ENCODE peak calls at places on chromosome 9, in seven cellular contexts. X is HuH-7.5; R is lung; Y is hippocampal formation; B is stimulated activated naive CD4-positive, alpha-beta T cell; Q is ecto neural progenitor cell; K is T-helper 17 cell. S is an unnamed sample.

GRCh38 chr9:73845954-73846690 is 651.0 kb upstream of the RORB start:
- DNase-seq in X (no peak), R (no peak), Y (no peak), B (no peak), Q (no peak), K (no peak), S (no peak)

GRCh38 chr9:125632321-125633115 is 74.5 kb downstream of the MAPKAP1 start:
- DNase-seq in X (peak; percentile 68), R (no peak), Y (no peak), B (no peak), Q (no peak), K (no peak), S (no peak)

GRCh38 chr9:6877671-6878161 is 119.9 kb downstream of the KDM4C start:
- DNase-seq in X (no peak), R (no peak), Y (no peak), B (no peak), Q (no peak), K (no peak), S (no peak)

GRCh38 chr9:122216798-122217418 is 11.8 kb downstream of the LHX6 start:
- DNase-seq in X (no peak), R (no peak), Y (no peak), B (no peak), Q (no peak), K (no peak), S (peak; percentile 44)

GRCh38 chr9:14942037-14942436 is 31.8 kb upstream of the FREM1 start:
- DNase-seq in X (no peak), R (no peak), Y (no peak), B (no peak), Q (no peak), K (no peak), S (no peak)

GRCh38 chr9:109953300-109953699 is 173.3 kb downstream of the PALM2AKAP2 start:
- DNase-seq in X (no peak), R (no peak), Y (no peak), B (no peak), Q (no peak), K (no peak), S (no peak)

GRCh38 chr9:35481347-35481975 is 8.4 kb upstream of the RUSC2 start:
- DNase-seq in X (peak; percentile 52), R (peak; percentile 50), Y (no peak), B (no peak), Q (no peak), K (no peak), S (no peak)

GRCh38 chr9:73133921-73134407 is 17.7 kb upstream of the ANXA1 start:
- DNase-seq in X (no peak), R (no peak), Y (no peak), B (no peak), Q (no peak), K (no peak), S (no peak)

GRCh38 chr9:32161720-32162119 is 222.7 kb upstream of the ACO1 start:
- DNase-seq in X (no peak), R (no peak), Y (no peak), B (no peak), Q (no peak), K (no peak), S (no peak)

GRCh38 chr9:130024597-130024994 is 18.4 kb downstream of the FNBP1 start:
- DNase-seq in X (no peak), R (no peak), Y (no peak), B (no peak), Q (no peak), K (no peak), S (no peak)

GRCh38 chr9:137872296-137872695 is 5.3 kb upstream of the CACNA1B start:
- DNase-seq in X (no peak), R (no peak), Y (no peak), B (no peak), Q (no peak), K (no peak), S (no peak)

GRCh38 chr9:26604076-26604662 is 288.4 kb downstream of the CAAP1 start:
- DNase-seq in X (no peak), R (no peak), Y (no peak), B (no peak), Q (no peak), K (no peak), S (no peak)

GRCh38 chr9:38357350-38358114 is 35.0 kb upstream of the ALDH1B1 start:
- DNase-seq in X (no peak), R (no peak), Y (no peak), B (no peak), Q (no peak), K (no peak), S (peak; percentile 6)

GRCh38 chr9:121651295-121652036 is at the start of gene DAB2IP:
- DNase-seq in X (no peak), R (no peak), Y (peak; percentile 68), B (no peak), Q (peak; percentile 89), K (no peak), S (peak; percentile 89)

GRCh38 chr9:136840140-136840876 is 2.0 kb upstream of the AJM1 start:
- DNase-seq in X (no peak), R (no peak), Y (no peak), B (no peak), Q (no peak), K (no peak), S (no peak)

GRCh38 chr9:106859957-106860715 is 2.8 kb upstream of the ZNF462 start:
- DNase-seq in X (no peak), R (peak; percentile 51), Y (no peak), B (no peak), Q (peak; percentile 85), K (no peak), S (peak; percentile 80)

GRCh38 chr9:68822596-68823165 is 117.6 kb downstream of the PIP5K1B start:
- DNase-seq in X (no peak), R (no peak), Y (no peak), B (no peak), Q (no peak), K (no peak), S (no peak)

GRCh38 chr9:134060546-134060945 is 7.3 kb downstream of the BRD3 start:
- DNase-seq in X (no peak), R (no peak), Y (no peak), B (no peak), Q (peak; percentile 40), K (no peak), S (no peak)

GRCh38 chr9:14336244-14336643 is 22.3 kb upstream of the NFIB start:
- DNase-seq in X (no peak), R (no peak), Y (no peak), B (no peak), Q (no peak), K (no peak), S (no peak)

GRCh38 chr9:104279535-104280215 is 185.6 kb downstream of the SMC2 start:
- DNase-seq in X (no peak), R (no peak), Y (no peak), B (no peak), Q (no peak), K (no peak), S (no peak)

GRCh38 chr9:72478993-72479392 is 42.4 kb upstream of the TMC1 start:
- DNase-seq in X (no peak), R (no peak), Y (no peak), B (no peak), Q (no peak), K (no peak), S (no peak)

GRCh38 chr9:136808075-136808780 is 480 bp downstream of the RABL6 start:
- DNase-seq in X (no peak), R (no peak), Y (peak; percentile 53), B (peak; percentile 17), Q (peak; percentile 70), K (peak; percentile 39), S (peak; percentile 32)

GRCh38 chr9:117000196-117000723 is 313.2 kb downstream of the TRIM32 start:
- DNase-seq in X (no peak), R (no peak), Y (no peak), B (no peak), Q (no peak), K (no peak), S (no peak)

GRCh38 chr9:962023-962422 is 14.4 kb upstream of the DMRT3 start:
- DNase-seq in X (no peak), R (no peak), Y (no peak), B (no peak), Q (no peak), K (no peak), S (no peak)

GRCh38 chr9:95150903-95151302 is 166.6 kb downstream of the FANCC start:
- DNase-seq in X (no peak), R (peak; percentile 78), Y (no peak), B (no peak), Q (no peak), K (no peak), S (no peak)

GRCh38 chr9:126505697-126506346 is 107.9 kb upstream of the LMX1B start:
- DNase-seq in X (no peak), R (no peak), Y (no peak), B (no peak), Q (no peak), K (no peak), S (no peak)

GRCh38 chr9:68755752-68756151 is 50.7 kb downstream of the PIP5K1B start:
- DNase-seq in X (no peak), R (no peak), Y (no peak), B (no peak), Q (peak; percentile 55), K (no peak), S (peak; percentile 53)

GRCh38 chr9:88818495-88819201 is 172.6 kb upstream of the S1PR3 start:
- DNase-seq in X (no peak), R (no peak), Y (no peak), B (no peak), Q (no peak), K (no peak), S (peak; percentile 37)

GRCh38 chr9:5870691-5871090 is 20.0 kb upstream of the MLANA start:
- DNase-seq in X (no peak), R (no peak), Y (no peak), B (no peak), Q (no peak), K (no peak), S (no peak)

GRCh38 chr9:129166962-129167557 is 11.0 kb downstream of the IER5L start:
- DNase-seq in X (peak; percentile 92), R (peak; percentile 86), Y (peak; percentile 25), B (no peak), Q (no peak), K (no peak), S (no peak)

GRCh38 chr9:75636427-75637045 is 253.9 kb upstream of the PCSK5 start:
- DNase-seq in X (no peak), R (no peak), Y (no peak), B (no peak), Q (no peak), K (no peak), S (no peak)

GRCh38 chr9:75700252-75700640 is 190.2 kb upstream of the PCSK5 start:
- DNase-seq in X (no peak), R (no peak), Y (no peak), B (no peak), Q (no peak), K (no peak), S (no peak)

GRCh38 chr9:92617951-92618510 is 51.9 kb downstream of the IPPK start:
- DNase-seq in X (no peak), R (no peak), Y (no peak), B (no peak), Q (no peak), K (no peak), S (no peak)

GRCh38 chr9:27866741-27867140 is 293.5 kb upstream of the C9orf72 start:
- DNase-seq in X (no peak), R (no peak), Y (no peak), B (no peak), Q (no peak), K (no peak), S (no peak)

GRCh38 chr9:105835721-105836120 is 141.4 kb downstream of the TMEM38B start:
- DNase-seq in X (no peak), R (no peak), Y (no peak), B (no peak), Q (no peak), K (no peak), S (no peak)

GRCh38 chr9:109448223-109448622 is 49.9 kb downstream of the PTPN3 start:
- DNase-seq in X (no peak), R (no peak), Y (no peak), B (no peak), Q (no peak), K (no peak), S (no peak)

GRCh38 chr9:115004535-115004934 is 74.1 kb upstream of the TNFSF8 start:
- DNase-seq in X (no peak), R (no peak), Y (no peak), B (no peak), Q (no peak), K (no peak), S (no peak)

GRCh38 chr9:127255692-127256091 is 8.9 kb upstream of the GARNL3 start:
- DNase-seq in X (no peak), R (no peak), Y (no peak), B (no peak), Q (no peak), K (no peak), S (no peak)

S was measured in retina.